ENCODE peak calls at places on chromosomes 6 and 20, in five cellular contexts. S is stimulated activated CD8-positive, alpha-beta memory T cell treated with anti-CD3 and anti-CD28 coated beads, Interleukin-15, amount 100 ng/mL, for 4 hours; K is posterior cingulate gyrus; Q is cardiac fibroblast; R is progenitor cell of endocrine pancreas. C is an unnamed sample.

GRCh38 chr6:95280690-95281273 is 296.6 kb upstream of the MANEA start:
- DNase-seq in Q (peak; percentile 15), S (no peak), K (no peak), R (no peak), C (no peak)

GRCh38 chr6:29763491-29764289 is 40.5 kb downstream of the HLA-F start:
- DNase-seq in K (no peak), Q (peak; percentile 80), R (no peak), S (no peak), C (no peak)

GRCh38 chr20:44180814-44181213 is 6.2 kb downstream of the JPH2 start:
- DNase-seq in S (no peak), Q (no peak), R (no peak), K (no peak), C (peak; percentile 23)

GRCh38 chr20:42483694-42484303 is 705.9 kb downstream of the PTPRT start:
- DNase-seq in Q (no peak), S (no peak), R (no peak), K (peak; percentile 35), C (peak; percentile 91)

GRCh38 chr6:99613398-99613704 is 6.7 kb downstream of the PRDM13 start:
- DNase-seq in R (no peak), K (no peak), S (no peak), Q (peak; percentile 38), C (peak; percentile 79)

GRCh38 chr6:71982385-71982784 is 96.0 kb downstream of the RIMS1 start:
- DNase-seq in R (no peak), Q (no peak), K (no peak), S (no peak), C (no peak)

GRCh38 chr6:145238787-145239186 is 496.5 kb downstream of the EPM2A start:
- DNase-seq in K (no peak), Q (no peak), R (no peak), S (no peak), C (no peak)

GRCh38 chr6:158703840-158704822 is 54.3 kb downstream of the SYTL3 start:
- DNase-seq in Q (peak; percentile 67), S (peak; percentile 39), R (peak; percentile 75), K (peak; percentile 73), C (peak; percentile 86)

GRCh38 chr6:126040826-126041225 is 54.5 kb downstream of the TRMT11 start:
- DNase-seq in R (no peak), K (no peak), Q (peak; percentile 78), S (no peak), C (no peak)

GRCh38 chr20:25706793-25707192 is 10.1 kb upstream of the ZNF337 start:
- DNase-seq in K (no peak), R (no peak), Q (no peak), S (no peak), C (no peak)

GRCh38 chr20:37758332-37758731 is 64.5 kb downstream of the CTNNBL1 start:
- DNase-seq in S (no peak), K (no peak), Q (no peak), R (no peak), C (peak; percentile 70)

GRCh38 chr6:115896538-115897129 is 164.1 kb downstream of the FRK start:
- DNase-seq in K (no peak), S (no peak), Q (peak; percentile 52), R (no peak), C (no peak)

GRCh38 chr20:48786916-48787676 is 40.7 kb downstream of the PREX1 start:
- DNase-seq in S (no peak), K (no peak), Q (no peak), R (no peak), C (no peak)

GRCh38 chr6:139881728-139882211 is 507.3 kb upstream of the CITED2 start:
- DNase-seq in R (no peak), Q (peak; percentile 55), S (no peak), K (no peak), C (peak; percentile 22)

GRCh38 chr6:20706293-20707165 is 172.3 kb downstream of the CDKAL1 start:
- DNase-seq in R (no peak), S (no peak), Q (no peak), K (no peak), C (no peak)

GRCh38 chr6:169935348-169935718 is 183.9 kb downstream of the ERMARD start:
- DNase-seq in K (no peak), Q (no peak), R (no peak), S (no peak), C (no peak)

GRCh38 chr20:48026981-48027592 is 241.8 kb upstream of the SULF2 start:
- DNase-seq in Q (peak; percentile 37), K (no peak), S (no peak), R (no peak), C (no peak)

GRCh38 chr20:25251558-25251957 is 3.7 kb downstream of the PYGB start:
- DNase-seq in Q (peak; percentile 47), R (no peak), S (no peak), K (no peak), C (no peak)

GRCh38 chr6:165222315-165223025 is 86.9 kb downstream of the C6orf118 start:
- DNase-seq in Q (no peak), K (no peak), S (no peak), R (no peak), C (no peak)

GRCh38 chr6:80203283-80203682 is 96.8 kb downstream of the BCKDHB start:
- DNase-seq in R (no peak), K (no peak), S (no peak), Q (no peak), C (no peak)

GRCh38 chr20:16505894-16506293 is 67.4 kb downstream of the KIF16B start:
- DNase-seq in Q (no peak), S (no peak), R (no peak), K (no peak), C (no peak)

GRCh38 chr6:108166664-108167448 is 1.0 kb downstream of the NR2E1 start:
- DNase-seq in K (no peak), Q (no peak), S (no peak), R (no peak), C (peak; percentile 38)

GRCh38 chr6:15329154-15329781 is 83.4 kb downstream of the JARID2 start:
- DNase-seq in Q (peak; percentile 87), S (no peak), R (no peak), K (no peak), C (no peak)

GRCh38 chr20:13256606-13257005 is 35.5 kb downstream of the ISM1 start:
- DNase-seq in R (no peak), S (no peak), K (no peak), Q (no peak), C (no peak)

GRCh38 chr20:35135867-35136586 is 11.1 kb downstream of the EDEM2 start:
- DNase-seq in K (no peak), S (no peak), Q (peak; percentile 88), R (no peak), C (no peak)

GRCh38 chr6:112144145-112144926 is 56.9 kb downstream of the FAM229B start:
- DNase-seq in S (no peak), Q (no peak), K (no peak), R (no peak), C (no peak)

GRCh38 chr6:170429457-170429856 is 122.9 kb downstream of the FAM120B start:
- DNase-seq in K (no peak), Q (peak; percentile 61), S (no peak), R (no peak), C (no peak)

GRCh38 chr6:130202782-130203181 is 20.0 kb downstream of the SAMD3 start:
- DNase-seq in Q (no peak), S (peak; percentile 36), R (no peak), K (no peak), C (peak; percentile 28)

GRCh38 chr6:133761706-133762105 is 127.2 kb upstream of the TCF21 start:
- DNase-seq in K (no peak), Q (no peak), R (no peak), S (no peak), C (no peak)

GRCh38 chr20:23334111-23334510 is 16.5 kb upstream of the NXT1 start:
- DNase-seq in S (no peak), R (no peak), K (no peak), Q (no peak), C (no peak)

GRCh38 chr6:85389180-85389797 is 60.6 kb upstream of the NT5E start:
- DNase-seq in R (no peak), S (no peak), K (no peak), Q (no peak), C (no peak)

GRCh38 chr20:14861028-14861699 is 523.8 kb upstream of the FLRT3 start:
- DNase-seq in S (no peak), K (no peak), Q (no peak), R (no peak), C (no peak)

GRCh38 chr20:59242714-59243626 is 57.4 kb upstream of the EDN3 start:
- DNase-seq in R (no peak), S (no peak), Q (no peak), K (no peak), C (no peak)

GRCh38 chr20:37311710-37312355 is 22.4 kb downstream of the MANBAL start:
- DNase-seq in S (no peak), R (no peak), K (no peak), Q (no peak), C (no peak)

GRCh38 chr20:4267242-4267641 is 251.9 kb upstream of the RNF24 start:
- DNase-seq in S (no peak), Q (no peak), K (no peak), R (no peak), C (no peak)